ENCODE peak calls at places on chromosome 13, in seven cellular contexts. One of them, this sample, is unnamed.

GRCh38 chr13:109383683-109384082 is 402.7 kb downstream of the IRS2 start:
- DNase-seq in heart right ventricle: no peak
- DNase-seq in mucosa of descending colon: no peak
- DNase-seq in Panc1: no peak
- DNase-seq in mammary epithelial cell: peak; percentile 90
- DNase-seq in brain microvascular endothelial cell: peak; percentile 79
- DNase-seq in breast epithelium: no peak
- DNase-seq in this sample: peak; percentile 72

GRCh38 chr13:79404985-79405384 is 1.1 kb downstream of the RBM26 start:
- DNase-seq in heart right ventricle: no peak
- DNase-seq in mucosa of descending colon: no peak
- DNase-seq in Panc1: no peak
- DNase-seq in mammary epithelial cell: peak; percentile 39
- DNase-seq in brain microvascular endothelial cell: no peak
- DNase-seq in breast epithelium: no peak
- DNase-seq in this sample: peak; percentile 41

GRCh38 chr13:50589651-50590054 is 253.8 kb downstream of the DLEU7 start:
- DNase-seq in heart right ventricle: no peak
- DNase-seq in mucosa of descending colon: no peak
- DNase-seq in Panc1: no peak
- DNase-seq in mammary epithelial cell: peak; percentile 77
- DNase-seq in brain microvascular endothelial cell: peak; percentile 82
- DNase-seq in breast epithelium: no peak
- DNase-seq in this sample: peak; percentile 89

GRCh38 chr13:33787051-33787591 is 30.8 kb upstream of the RFC3 start:
- DNase-seq in heart right ventricle: no peak
- DNase-seq in mucosa of descending colon: no peak
- DNase-seq in Panc1: no peak
- DNase-seq in mammary epithelial cell: peak; percentile 7
- DNase-seq in brain microvascular endothelial cell: no peak
- DNase-seq in breast epithelium: no peak
- DNase-seq in this sample: no peak

GRCh38 chr13:27036236-27036981 is 135.2 kb downstream of the USP12 start:
- DNase-seq in heart right ventricle: no peak
- DNase-seq in mucosa of descending colon: no peak
- DNase-seq in Panc1: no peak
- DNase-seq in mammary epithelial cell: peak; percentile 32
- DNase-seq in brain microvascular endothelial cell: no peak
- DNase-seq in breast epithelium: no peak
- DNase-seq in this sample: peak; percentile 49

GRCh38 chr13:31675521-31675953 is 63.8 kb upstream of the RXFP2 start:
- DNase-seq in heart right ventricle: no peak
- DNase-seq in mucosa of descending colon: no peak
- DNase-seq in Panc1: no peak
- DNase-seq in mammary epithelial cell: no peak
- DNase-seq in brain microvascular endothelial cell: peak; percentile 4
- DNase-seq in breast epithelium: no peak
- DNase-seq in this sample: no peak

GRCh38 chr13:80871481-80871880 is 530.6 kb upstream of the SPRY2 start:
- DNase-seq in heart right ventricle: no peak
- DNase-seq in mucosa of descending colon: no peak
- DNase-seq in Panc1: no peak
- DNase-seq in mammary epithelial cell: peak; percentile 41
- DNase-seq in brain microvascular endothelial cell: peak; percentile 49
- DNase-seq in breast epithelium: no peak
- DNase-seq in this sample: peak; percentile 91

GRCh38 chr13:32471187-32471922 is 43.4 kb upstream of the N4BP2L1 start:
- DNase-seq in heart right ventricle: peak; percentile 22
- DNase-seq in mucosa of descending colon: no peak
- DNase-seq in Panc1: no peak
- DNase-seq in mammary epithelial cell: no peak
- DNase-seq in brain microvascular endothelial cell: peak; percentile 68
- DNase-seq in breast epithelium: no peak
- DNase-seq in this sample: no peak

GRCh38 chr13:112241288-112241687 is 134.9 kb upstream of the SPACA7 start:
- DNase-seq in heart right ventricle: no peak
- DNase-seq in mucosa of descending colon: no peak
- DNase-seq in Panc1: no peak
- DNase-seq in mammary epithelial cell: no peak
- DNase-seq in brain microvascular endothelial cell: no peak
- DNase-seq in breast epithelium: no peak
- DNase-seq in this sample: no peak

GRCh38 chr13:24107955-24108614 is 52.4 kb upstream of the SPATA13 start:
- DNase-seq in heart right ventricle: no peak
- DNase-seq in mucosa of descending colon: no peak
- DNase-seq in Panc1: no peak
- DNase-seq in mammary epithelial cell: no peak
- DNase-seq in brain microvascular endothelial cell: no peak
- DNase-seq in breast epithelium: no peak
- DNase-seq in this sample: no peak

GRCh38 chr13:44692173-44692713 is 116.1 kb upstream of the TSC22D1 start:
- DNase-seq in heart right ventricle: no peak
- DNase-seq in mucosa of descending colon: no peak
- DNase-seq in Panc1: no peak
- DNase-seq in mammary epithelial cell: peak; percentile 52
- DNase-seq in brain microvascular endothelial cell: peak; percentile 43
- DNase-seq in breast epithelium: no peak
- DNase-seq in this sample: no peak

GRCh38 chr13:66207610-66208009 is 1022.5 kb downstream of the PCDH9 start:
- DNase-seq in heart right ventricle: no peak
- DNase-seq in mucosa of descending colon: no peak
- DNase-seq in Panc1: no peak
- DNase-seq in mammary epithelial cell: no peak
- DNase-seq in brain microvascular endothelial cell: no peak
- DNase-seq in breast epithelium: no peak
- DNase-seq in this sample: no peak

GRCh38 chr13:80132741-80133601 is 208.0 kb downstream of the SPRY2 start:
- DNase-seq in heart right ventricle: peak; percentile 32
- DNase-seq in mucosa of descending colon: peak; percentile 75
- DNase-seq in Panc1: no peak
- DNase-seq in mammary epithelial cell: peak; percentile 15
- DNase-seq in brain microvascular endothelial cell: peak; percentile 76
- DNase-seq in breast epithelium: peak; percentile 53
- DNase-seq in this sample: peak; percentile 27

DNA sequence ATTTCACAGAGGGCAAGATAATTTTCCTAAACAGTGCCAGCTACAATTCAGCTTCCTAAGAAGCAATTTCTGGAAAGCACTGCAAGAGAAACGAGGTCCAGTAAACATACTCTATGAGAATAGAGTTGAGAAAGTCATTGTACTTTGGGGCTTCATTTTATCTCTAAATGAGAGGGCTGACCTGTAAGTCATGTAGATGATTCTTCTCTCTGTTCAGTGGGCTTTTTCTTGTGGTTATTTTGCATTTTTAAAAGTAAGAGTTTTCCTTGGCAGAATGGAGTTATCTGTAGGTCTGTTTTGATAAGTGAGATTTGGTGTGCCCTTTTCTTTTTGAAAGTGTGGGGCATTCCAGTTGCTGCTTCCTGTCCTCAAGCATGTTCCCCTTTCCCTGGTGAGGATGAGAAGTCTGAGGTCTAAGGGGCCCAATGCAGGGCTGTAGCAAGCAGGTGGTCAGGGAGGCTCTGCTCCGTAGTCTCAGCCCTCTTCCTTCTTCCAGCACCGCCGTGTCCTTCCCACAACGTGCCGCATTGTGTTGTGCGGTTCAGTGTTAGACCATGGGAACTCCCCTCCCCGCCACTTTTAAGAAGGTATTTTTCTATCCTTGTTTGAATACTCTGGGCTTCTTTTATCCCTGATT is 86.3 kb downstream of the ARHGEF7 start:
- DNase-seq in heart right ventricle: no peak
- DNase-seq in mucosa of descending colon: no peak
- DNase-seq in Panc1: no peak
- DNase-seq in mammary epithelial cell: no peak
- DNase-seq in brain microvascular endothelial cell: no peak
- DNase-seq in breast epithelium: no peak
- DNase-seq in this sample: no peak
- H3K4me3 ChIP-seq in heart right ventricle: no peak overlapping the region
- H3K4me3 ChIP-seq in mucosa of descending colon: no peak overlapping the region
- H3K4me3 ChIP-seq in Panc1: no peak overlapping the region
- H3K4me3 ChIP-seq in mammary epithelial cell: no peak overlapping the region
- H3K4me3 ChIP-seq in brain microvascular endothelial cell: no peak overlapping the region
- H3K4me3 ChIP-seq in breast epithelium: no peak overlapping the region
- H3K4me3 ChIP-seq in this sample: no peak overlapping the region

GRCh38 chr13:98441056-98441676 is 135.7 kb downstream of the STK24 start:
- DNase-seq in heart right ventricle: no peak
- DNase-seq in mucosa of descending colon: no peak
- DNase-seq in Panc1: no peak
- DNase-seq in mammary epithelial cell: no peak
- DNase-seq in brain microvascular endothelial cell: no peak
- DNase-seq in breast epithelium: no peak
- DNase-seq in this sample: no peak

GRCh38 chr13:98438246-98439135 is 138.4 kb downstream of the STK24 start:
- DNase-seq in heart right ventricle: no peak
- DNase-seq in mucosa of descending colon: no peak
- DNase-seq in Panc1: no peak
- DNase-seq in mammary epithelial cell: no peak
- DNase-seq in brain microvascular endothelial cell: no peak
- DNase-seq in breast epithelium: no peak
- DNase-seq in this sample: no peak

GRCh38 chr13:98440390-98441055 is 136.4 kb downstream of the STK24 start:
- DNase-seq in heart right ventricle: no peak
- DNase-seq in mucosa of descending colon: no peak
- DNase-seq in Panc1: no peak
- DNase-seq in mammary epithelial cell: no peak
- DNase-seq in brain microvascular endothelial cell: no peak
- DNase-seq in breast epithelium: no peak
- DNase-seq in this sample: no peak

GRCh38 chr13:98439896-98440295 is 137.0 kb downstream of the STK24 start:
- DNase-seq in heart right ventricle: no peak
- DNase-seq in mucosa of descending colon: no peak
- DNase-seq in Panc1: no peak
- DNase-seq in mammary epithelial cell: no peak
- DNase-seq in brain microvascular endothelial cell: no peak
- DNase-seq in breast epithelium: no peak
- DNase-seq in this sample: no peak

GRCh38 chr13:98439136-98439828 is 137.6 kb downstream of the STK24 start:
- DNase-seq in heart right ventricle: no peak
- DNase-seq in mucosa of descending colon: no peak
- DNase-seq in Panc1: no peak
- DNase-seq in mammary epithelial cell: no peak
- DNase-seq in brain microvascular endothelial cell: no peak
- DNase-seq in breast epithelium: no peak
- DNase-seq in this sample: no peak
- H3K36me3 ChIP-seq in heart right ventricle: no peaks in the 10 kb centered on the region
- H3K36me3 ChIP-seq in mucosa of descending colon: no peaks in the 10 kb centered on the region
- H3K36me3 ChIP-seq in Panc1: no peaks in the 10 kb centered on the region
- H3K36me3 ChIP-seq in mammary epithelial cell: peaks cover 2% of the 10 kb centered on the region
- H3K36me3 ChIP-seq in brain microvascular endothelial cell: peaks cover 23% of the 10 kb centered on the region
- H3K36me3 ChIP-seq in breast epithelium: no peaks in the 10 kb centered on the region
- H3K36me3 ChIP-seq in this sample: no peaks in the 10 kb centered on the region

DNA sequence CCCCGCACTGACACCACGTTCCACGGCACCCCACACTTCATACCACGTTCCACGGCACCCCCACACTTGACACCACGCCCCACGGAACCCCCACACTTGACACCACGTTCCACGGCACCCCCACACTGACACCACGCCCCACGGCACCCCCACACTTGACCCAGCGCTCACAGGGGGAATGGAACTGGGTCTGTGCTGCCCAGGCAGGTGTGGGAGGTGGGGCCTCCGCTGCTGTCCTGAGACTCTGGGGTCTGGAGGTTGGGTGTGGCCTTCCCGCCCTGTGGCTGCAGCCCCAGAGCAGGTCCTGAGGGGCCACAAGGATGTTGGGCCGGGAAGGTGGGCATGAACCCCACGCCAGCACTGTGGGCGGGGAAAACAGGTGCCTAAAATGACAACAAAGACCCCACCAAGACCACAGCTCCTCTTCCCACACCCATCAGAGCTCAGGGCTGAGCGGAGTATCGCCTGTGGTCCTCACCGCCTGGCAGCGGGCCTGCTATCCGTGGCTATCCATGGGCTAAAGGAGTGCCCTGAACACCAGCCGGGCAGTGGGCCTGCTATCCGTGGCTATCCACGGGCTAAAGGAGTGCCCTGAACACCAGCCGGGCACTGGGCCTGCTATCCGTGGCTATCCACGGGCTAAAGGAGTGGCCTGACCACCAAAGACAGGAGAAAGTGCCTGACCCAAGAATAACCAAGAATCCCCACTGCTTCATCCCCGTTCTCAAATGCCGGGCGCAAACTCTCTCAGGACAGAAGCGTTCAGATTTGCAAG is 59.9 kb upstream of the C13orf46 start:
- DNase-seq in heart right ventricle: no peak
- DNase-seq in mucosa of descending colon: no peak
- DNase-seq in Panc1: no peak
- DNase-seq in mammary epithelial cell: no peak
- DNase-seq in brain microvascular endothelial cell: no peak
- DNase-seq in breast epithelium: no peak
- DNase-seq in this sample: no peak
- H3K4me3 ChIP-seq in heart right ventricle: no peak overlapping the region
- H3K4me3 ChIP-seq in mucosa of descending colon: no peak overlapping the region
- H3K4me3 ChIP-seq in Panc1: no peak overlapping the region
- H3K4me3 ChIP-seq in mammary epithelial cell: no peak overlapping the region
- H3K4me3 ChIP-seq in brain microvascular endothelial cell: no peak overlapping the region
- H3K4me3 ChIP-seq in breast epithelium: no peak overlapping the region
- H3K4me3 ChIP-seq in this sample: no peak overlapping the region

DNA sequence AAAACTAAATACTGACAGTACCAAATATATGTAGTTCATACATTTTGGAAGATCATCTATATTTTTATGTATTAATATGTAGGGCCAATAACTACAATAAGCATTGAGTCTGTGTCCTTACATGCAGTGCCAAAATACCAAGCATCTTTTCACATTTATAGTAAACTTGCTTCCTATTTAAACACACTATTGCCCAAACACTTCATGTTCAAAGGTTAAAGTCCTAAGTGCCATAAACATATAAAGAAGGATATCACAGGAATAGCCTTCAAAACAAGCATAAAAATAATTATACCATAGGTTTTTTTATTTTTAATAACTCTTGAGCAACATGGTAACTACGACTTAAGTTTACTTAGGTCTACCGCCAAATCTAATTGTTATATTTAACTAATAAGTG is 27.1 kb downstream of the EXOSC8 start:
- DNase-seq in heart right ventricle: no peak
- DNase-seq in mucosa of descending colon: no peak
- DNase-seq in Panc1: no peak
- DNase-seq in mammary epithelial cell: no peak
- DNase-seq in brain microvascular endothelial cell: no peak
- DNase-seq in breast epithelium: no peak
- DNase-seq in this sample: no peak
- H3K36me3 ChIP-seq in heart right ventricle: no peaks in the 10 kb centered on the region
- H3K36me3 ChIP-seq in mucosa of descending colon: no peaks in the 10 kb centered on the region
- H3K36me3 ChIP-seq in Panc1: peaks cover 59% of the 10 kb centered on the region
- H3K36me3 ChIP-seq in mammary epithelial cell: peaks cover 62% of the 10 kb centered on the region
- H3K36me3 ChIP-seq in brain microvascular endothelial cell: peaks cover 51% of the 10 kb centered on the region
- H3K36me3 ChIP-seq in breast epithelium: peaks cover 9% of the 10 kb centered on the region
- H3K36me3 ChIP-seq in this sample: peaks cover 8% of the 10 kb centered on the region

This sample was measured in bronchial epithelial cell.